ENCODE peak calls at places on chromosome 2, in six cellular contexts. N is A549, F is NB4, W is GM12878, R is endothelial cell of umbilical vein, E is HepG2. Q is an unnamed sample.

GRCh38 chr2:15652316-15653276 is 60.9 kb downstream of the DDX1 start:
- DNase-seq in N (no peak), F (no peak), R (no peak), W (no peak), E (no peak), Q (no peak)

GRCh38 chr2:72036173-72036545 is 111.5 kb downstream of the CYP26B1 start:
- DNase-seq in W (no peak), E (no peak), R (no peak), F (no peak), N (no peak), Q (no peak)

GRCh38 chr2:153871231-153872221 is at the start of gene GALNT13:
- DNase-seq in E (peak), W (no peak), R (peak), F (no peak), N (peak), Q (no peak)

GRCh38 chr2:214484701-214485100 is 73.8 kb downstream of the VWC2L start:
- DNase-seq in F (no peak), W (no peak), R (no peak), N (no peak), E (no peak), Q (no peak)

GRCh38 chr2:204862809-204863208 is 317.5 kb downstream of the PARD3B start:
- DNase-seq in N (no peak), E (no peak), W (no peak), F (no peak), R (no peak), Q (no peak)

GRCh38 chr2:188577231-188577630 is 285.6 kb downstream of the GULP1 start:
- DNase-seq in F (no peak), N (no peak), W (no peak), R (no peak), E (no peak), Q (no peak)

GRCh38 chr2:50443868-50444267 is 588.1 kb downstream of the NRXN1 start:
- DNase-seq in R (no peak), W (no peak), E (no peak), F (no peak), N (no peak), Q (no peak)

GRCh38 chr2:167462379-167462778 is 574.1 kb downstream of the XIRP2 start:
- DNase-seq in F (no peak), N (no peak), E (no peak), W (no peak), R (no peak), Q (no peak)

GRCh38 chr2:221137385-221137784 is 434.7 kb downstream of the EPHA4 start:
- DNase-seq in F (no peak), N (no peak), E (no peak), W (no peak), R (no peak), Q (no peak)

GRCh38 chr2:145769053-145769716 is 1249.3 kb upstream of the ZEB2 start:
- DNase-seq in W (no peak), R (no peak), N (no peak), E (no peak), F (no peak), Q (peak)

GRCh38 chr2:45169339-45170190 is 160.3 kb upstream of the SIX2 start:
- DNase-seq in R (peak), W (no peak), E (no peak), N (peak), F (peak), Q (no peak)

GRCh38 chr2:108417254-108417653 is 31.8 kb upstream of the GCC2 start:
- DNase-seq in R (peak), N (no peak), W (no peak), E (peak), F (peak), Q (no peak)

GRCh38 chr2:169571571-169571970 is 2.1 kb downstream of the FASTKD1 start:
- DNase-seq in E (no peak), N (no peak), W (no peak), R (no peak), F (no peak), Q (no peak)

GRCh38 chr2:153055182-153055581 is 336.8 kb downstream of the ARL6IP6 start:
- DNase-seq in F (no peak), W (no peak), R (no peak), N (no peak), E (no peak), Q (no peak)

GRCh38 chr2:239927424-239927981 is 97.6 kb downstream of the NDUFA10 start:
- DNase-seq in N (peak), W (no peak), F (peak), E (peak), R (peak), Q (peak)

GRCh38 chr2:233832414-233832813 is 21.9 kb downstream of the HJURP start:
- DNase-seq in E (no peak), R (no peak), N (no peak), W (no peak), F (no peak), Q (no peak)

GRCh38 chr2:74850816-74851566 is 17.1 kb downstream of the HK2 start:
- DNase-seq in N (no peak), W (no peak), E (no peak), R (no peak), F (no peak), Q (no peak)

GRCh38 chr2:150491943-150492342 is 4.5 kb upstream of the RND3 start:
- DNase-seq in E (no peak), N (no peak), F (no peak), W (no peak), R (peak), Q (no peak)

GRCh38 chr2:41579811-41580210 is 468.0 kb upstream of the PKDCC start:
- DNase-seq in F (no peak), R (no peak), E (no peak), W (no peak), N (no peak), Q (no peak)

GRCh38 chr2:234252766-234253165 is 202.3 kb downstream of the SPP2 start:
- DNase-seq in W (no peak), R (peak), F (no peak), E (no peak), N (no peak), Q (no peak)

DNA sequence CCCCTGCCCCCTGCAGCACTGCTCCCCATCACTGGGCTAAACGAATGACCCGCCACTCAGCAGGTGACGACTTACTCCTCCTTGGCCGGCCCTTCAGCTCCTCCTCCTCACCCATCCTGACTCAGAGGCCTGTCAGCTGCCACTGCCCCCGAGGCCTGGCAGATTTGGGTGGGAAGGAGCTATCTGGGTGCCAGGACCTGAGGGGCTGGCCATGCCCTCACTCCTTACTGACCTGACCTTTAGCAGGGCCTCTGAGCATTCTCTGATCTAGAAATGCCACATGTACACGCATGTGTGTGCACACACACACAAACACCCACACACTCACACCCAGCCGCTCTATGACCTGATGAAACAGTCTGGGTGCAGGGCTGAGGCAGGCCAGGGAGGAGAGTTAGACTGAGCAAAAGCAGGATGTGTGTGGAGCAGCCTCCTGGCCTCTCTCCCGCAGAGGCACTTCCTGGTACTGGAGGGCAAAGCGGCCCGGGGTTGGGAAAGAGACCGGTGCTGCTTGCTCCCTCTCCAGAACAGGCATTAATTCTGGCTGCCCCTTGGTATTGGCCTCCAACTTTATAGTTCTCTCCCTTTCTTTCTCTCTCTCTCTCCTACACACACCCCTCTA is 68.0 kb downstream of the ZFP36L2 start:
- DNase-seq in N (peak), W (no peak), E (peak), R (peak), F (peak), Q (no peak)
- TF ChIP-seq MYC in N (no peak), W (no peak), E (peak), R (no peak), F (peak), Q (no peak)

GRCh38 chr2:134774074-134774742 is 55.4 kb upstream of the TMEM163 start:
- DNase-seq in E (no peak), R (peak), N (no peak), W (no peak), F (no peak), Q (peak)
- TF ChIP-seq MYC in E (no peak), R (no peak), N (no peak), W (no peak), F (no peak), Q (no peak)

GRCh38 chr2:17682098-17682857 is 71.3 kb downstream of the SMC6 start:
- DNase-seq in E (no peak), R (no peak), F (no peak), W (no peak), N (no peak), Q (no peak)
- TF ChIP-seq MYC in E (no peak), R (no peak), F (no peak), W (no peak), N (no peak), Q (no peak)

GRCh38 chr2:210099940-210100339 is 71.3 kb downstream of the KANSL1L start:
- DNase-seq in R (no peak), E (no peak), W (no peak), N (no peak), F (no peak), Q (no peak)

GRCh38 chr2:210092791-210093190 is 78.4 kb downstream of the KANSL1L start:
- DNase-seq in R (no peak), F (no peak), E (no peak), W (no peak), N (no peak), Q (no peak)

GRCh38 chr2:210094787-210095186 is 76.4 kb downstream of the KANSL1L start:
- DNase-seq in F (no peak), R (no peak), E (no peak), N (no peak), W (no peak), Q (no peak)
- TF ChIP-seq MYC in F (no peak), R (no peak), E (no peak), N (no peak), W (no peak), Q (no peak)

GRCh38 chr2:176637497-176638166 is 368.4 kb downstream of the MTX2 start:
- DNase-seq in N (peak), E (no peak), R (peak), W (no peak), F (no peak), Q (no peak)
- TF ChIP-seq MYC in N (no peak), E (peak), R (no peak), W (no peak), F (no peak), Q (no peak)

GRCh38 chr2:174606336-174606735 is 8.7 kb upstream of the WIPF1 start:
- DNase-seq in F (no peak), R (no peak), N (peak), W (no peak), E (no peak), Q (no peak)

GRCh38 chr2:174607989-174608865 is 10.6 kb upstream of the WIPF1 start:
- DNase-seq in R (no peak), N (no peak), W (peak), E (no peak), F (no peak), Q (no peak)

GRCh38 chr2:174607584-174607983 is 10.0 kb upstream of the WIPF1 start:
- DNase-seq in E (no peak), F (no peak), R (no peak), N (no peak), W (no peak), Q (no peak)

GRCh38 chr2:174603280-174603679 is 5.7 kb upstream of the WIPF1 start:
- DNase-seq in E (peak), R (peak), F (peak), W (no peak), N (no peak), Q (peak)

DNA sequence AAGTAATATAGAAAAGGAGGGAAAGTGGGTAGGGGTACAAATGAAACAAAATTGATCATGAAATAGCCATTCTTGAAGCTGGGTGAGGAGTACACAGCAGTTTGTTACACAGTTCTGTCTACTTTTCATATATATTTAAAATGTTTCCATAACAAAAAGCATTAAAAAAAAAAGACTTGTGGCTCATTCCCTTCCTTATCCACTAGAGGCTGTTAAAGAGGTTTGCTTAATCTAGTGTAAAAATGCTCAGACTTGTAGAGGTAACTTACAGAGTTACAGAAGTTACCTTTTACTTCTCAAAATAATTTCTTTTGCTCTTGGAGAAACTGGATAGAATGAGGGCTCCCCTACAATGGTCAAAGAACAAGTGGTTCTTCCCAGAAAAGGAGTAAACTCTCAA is 8.1 kb upstream of the WIPF1 start:
- DNase-seq in W (no peak), R (peak), F (peak), E (no peak), N (peak), Q (no peak)
- TF ChIP-seq MYC in W (no peak), R (no peak), F (no peak), E (no peak), N (no peak), Q (no peak)

DNA sequence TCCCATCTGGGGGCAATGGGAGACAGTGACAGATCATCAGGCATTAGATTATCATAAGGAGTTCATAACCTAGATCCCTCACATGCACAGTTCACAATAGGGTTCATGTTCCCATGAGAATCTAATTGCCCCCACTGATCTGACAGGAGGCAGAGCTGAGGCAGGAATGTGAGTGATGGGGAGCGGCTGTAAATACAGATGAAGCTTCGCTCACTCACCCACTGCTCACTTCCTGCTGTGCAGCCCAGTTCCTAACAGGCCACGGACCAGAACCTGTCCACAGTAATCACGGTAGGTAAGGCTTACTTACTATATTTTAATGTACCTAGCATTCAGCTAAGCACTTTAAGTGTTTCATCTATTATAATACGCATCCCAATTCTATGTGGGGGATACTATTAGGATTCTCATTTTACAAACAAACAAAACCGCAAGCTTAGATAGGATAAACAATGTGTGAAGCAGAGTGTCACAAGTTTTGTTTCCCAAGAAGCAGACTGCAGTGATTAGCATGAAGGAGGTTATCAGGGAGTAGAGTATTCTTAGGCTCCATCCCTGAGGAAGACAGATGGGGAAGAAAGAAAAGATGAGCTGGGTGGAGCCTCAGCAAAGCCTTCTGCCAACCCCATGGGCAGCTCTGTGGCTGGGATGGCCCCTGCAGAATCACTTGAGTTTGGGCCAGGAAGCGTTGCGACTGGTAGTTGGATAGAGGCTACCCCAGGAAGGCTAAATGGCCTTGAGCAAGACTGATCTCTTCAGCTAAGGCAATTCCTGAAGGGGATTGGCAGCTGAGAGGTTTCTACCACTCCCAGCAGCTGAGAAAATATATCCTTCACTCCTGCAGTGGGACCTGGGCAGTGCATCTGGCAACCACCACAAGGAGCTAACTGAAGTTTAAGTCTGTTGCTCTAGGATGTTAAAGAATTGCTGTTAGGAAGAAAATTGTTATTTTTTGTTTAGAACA is 133.1 kb downstream of the MREG start:
- DNase-seq in N (no peak), E (no peak), W (no peak), F (no peak), R (no peak), Q (no peak)
- TF ChIP-seq MYC in N (no peak), E (no peak), W (no peak), F (no peak), R (no peak), Q (no peak)

GRCh38 chr2:217851191-217852020 is 151.4 kb downstream of the TNS1 start:
- DNase-seq in N (no peak), F (peak), W (no peak), R (peak), E (no peak), Q (no peak)
- TF ChIP-seq MYC in N (no peak), F (no peak), W (no peak), R (no peak), E (no peak), Q (no peak)

Q was measured in K562.